ENCODE peak calls at places on chromosomes 16 and 17, in five cellular contexts. O, X, U, E and Q are unnamed samples.

GRCh38 chr17:81097134-81097942 is 62.4 kb downstream of the BAIAP2 start:
- DNase-seq in O (peak), X (peak), U (peak), E (no peak), Q (peak)

GRCh38 chr17:65346166-65346565 is 209.0 kb downstream of the RGS9 start:
- DNase-seq in O (no peak), X (no peak), U (no peak), E (no peak), Q (peak)

GRCh38 chr16:50151744-50152143 is 1.4 kb upstream of the TENT4B start:
- DNase-seq in O (no peak), X (no peak), U (no peak), E (no peak), Q (no peak)

GRCh38 chr16:73179671-73180370 is 131.9 kb upstream of the ZFHX3 start:
- DNase-seq in O (no peak), X (no peak), U (no peak), E (no peak), Q (no peak)

GRCh38 chr16:86089986-86090385 is 191.0 kb downstream of the IRF8 start:
- DNase-seq in O (no peak), X (no peak), U (no peak), E (no peak), Q (no peak)

GRCh38 chr16:8047711-8048110 is 542.6 kb downstream of the TMEM114 start:
- DNase-seq in O (peak), X (no peak), U (no peak), E (no peak), Q (no peak)

GRCh38 chr16:63403792-63404191 is 1367.6 kb upstream of the CDH8 start:
- DNase-seq in O (no peak), X (no peak), U (no peak), E (no peak), Q (no peak)

GRCh38 chr17:76682306-76682705 is 28.5 kb downstream of the MXRA7 start:
- DNase-seq in O (no peak), X (no peak), U (no peak), E (peak), Q (no peak)

GRCh38 chr17:5019475-5019956 is 15.7 kb downstream of the SLC52A1 start:
- DNase-seq in O (peak), X (no peak), U (no peak), E (no peak), Q (no peak)

GRCh38 chr16:64094992-64095579 is 1026.8 kb downstream of the CDH11 start:
- DNase-seq in O (no peak), X (no peak), U (no peak), E (no peak), Q (no peak)

GRCh38 chr16:69328854-69329316 is 1.5 kb downstream of the PDF start:
- DNase-seq in O (no peak), X (peak), U (no peak), E (no peak), Q (no peak)

GRCh38 chr17:32481193-32481592 is 5.6 kb upstream of the CDK5R1 start:
- DNase-seq in O (no peak), X (no peak), U (no peak), E (no peak), Q (no peak)

GRCh38 chr16:78227855-78228254 is 128.4 kb downstream of the WWOX start:
- DNase-seq in O (no peak), X (no peak), U (no peak), E (no peak), Q (no peak)

GRCh38 chr17:11628374-11628773 is 30.1 kb downstream of the DNAH9 start:
- DNase-seq in O (peak), X (no peak), U (no peak), E (no peak), Q (no peak)

GRCh38 chr17:50834786-50835562 is 412 bp upstream of the WFIKKN2 start:
- DNase-seq in O (no peak), X (no peak), U (no peak), E (no peak), Q (no peak)

GRCh38 chr17:41919165-41919817 is 540 bp upstream of the ACLY start:
- DNase-seq in O (peak), X (no peak), U (no peak), E (no peak), Q (no peak)

GRCh38 chr16:81214745-81215166 is 23.7 kb upstream of the BCO1 start:
- DNase-seq in O (no peak), X (no peak), U (no peak), E (no peak), Q (no peak)

GRCh38 chr17:81868674-81869220 is 2.4 kb downstream of the ARHGDIA start:
- DNase-seq in O (no peak), X (peak), U (no peak), E (no peak), Q (no peak)

GRCh38 chr16:1767116-1767994 is 4.0 kb downstream of the NME3 start:
- DNase-seq in O (no peak), X (no peak), U (no peak), E (no peak), Q (no peak)

GRCh38 chr17:81025756-81026155 is 9.2 kb upstream of the BAIAP2 start:
- DNase-seq in O (no peak), X (no peak), U (no peak), E (no peak), Q (no peak)

GRCh38 chr17:29115435-29115834 is 64.8 kb downstream of the MYO18A start:
- DNase-seq in O (no peak), X (no peak), U (no peak), E (no peak), Q (no peak)

GRCh38 chr17:7060165-7060890 is 16.4 kb upstream of the SLC16A11 start:
- DNase-seq in O (peak), X (peak), U (peak), E (peak), Q (no peak)

GRCh38 chr17:8629371-8630226 is 926 bp downstream of the MYH10 start:
- DNase-seq in O (peak), X (no peak), U (no peak), E (no peak), Q (no peak)

GRCh38 chr16:30551781-30552180 is 6.4 kb downstream of the ZNF764 start:
- DNase-seq in O (no peak), X (no peak), U (no peak), E (no peak), Q (no peak)

GRCh38 chr16:65410801-65411200 is 288.9 kb upstream of the CDH11 start:
- DNase-seq in O (no peak), X (no peak), U (no peak), E (peak), Q (no peak)

GRCh38 chr16:89842471-89843408 is 14.5 kb downstream of the SPIRE2 start:
- DNase-seq in O (no peak), X (no peak), U (no peak), E (peak), Q (no peak)

GRCh38 chr16:78237346-78237745 is 137.9 kb downstream of the WWOX start:
- DNase-seq in O (no peak), X (no peak), U (no peak), E (no peak), Q (no peak)

GRCh38 chr17:75854881-75855309 is 240 bp downstream of the WBP2 start:
- DNase-seq in O (no peak), X (no peak), U (no peak), E (no peak), Q (no peak)

GRCh38 chr16:74601131-74601871 is 5.6 kb downstream of the GLG1 start:
- DNase-seq in O (no peak), X (no peak), U (no peak), E (no peak), Q (no peak)

GRCh38 chr16:27445502-27446175 is 43.7 kb downstream of the IL21R start:
- DNase-seq in O (no peak), X (no peak), U (no peak), E (no peak), Q (no peak)

GRCh38 chr16:19645557-19645981 is 72.5 kb downstream of the KNOP1 start:
- DNase-seq in O (no peak), X (no peak), U (no peak), E (no peak), Q (no peak)